ENCODE peak calls at places on chromosome 4, in five cellular contexts. W is SK-N-SH, V is H1, H is HepG2, I is GM12878. B is an unnamed sample.

GRCh38 chr4:152436384-152436783 is 99.5 kb downstream of the FBXW7 start:
- DNase-seq in W (no peak), V (no peak), H (no peak), I (no peak), B (no peak)

GRCh38 chr4:19776929-19777328 is 474.8 kb upstream of the SLIT2 start:
- DNase-seq in W (no peak), V (no peak), H (no peak), I (no peak), B (no peak)

GRCh38 chr4:103074598-103075434 is 1.7 kb downstream of the SLC9B2 start:
- DNase-seq in W (no peak), V (no peak), H (no peak), I (peak), B (no peak)

GRCh38 chr4:186948361-186949291 is 225.0 kb upstream of the FAT1 start:
- DNase-seq in W (peak), V (no peak), H (no peak), I (no peak), B (no peak)

GRCh38 chr4:101349346-101350064 is 2.2 kb upstream of the PPP3CA start:
- DNase-seq in W (peak), V (no peak), H (no peak), I (no peak), B (no peak)

GRCh38 chr4:83082777-83083176 is 31.8 kb downstream of the PLAC8 start:
- DNase-seq in W (no peak), V (no peak), H (no peak), I (no peak), B (no peak)

GRCh38 chr4:86818211-86818610 is 31.0 kb downstream of the SLC10A6 start:
- DNase-seq in W (no peak), V (no peak), H (no peak), I (no peak), B (no peak)

GRCh38 chr4:168126952-168127351 is 34.6 kb downstream of the ANXA10 start:
- DNase-seq in W (no peak), V (no peak), H (no peak), I (no peak), B (no peak)

GRCh38 chr4:113446019-113446418 is 315.5 kb downstream of the CAMK2D start:
- DNase-seq in W (no peak), V (no peak), H (peak), I (no peak), B (no peak)

GRCh38 chr4:113292371-113293042 is 243.1 kb downstream of the ANK2 start:
- DNase-seq in W (no peak), V (peak), H (no peak), I (no peak), B (no peak)

GRCh38 chr4:159639924-159640323 is 537.0 kb downstream of the RAPGEF2 start:
- DNase-seq in W (no peak), V (no peak), H (no peak), I (no peak), B (no peak)

GRCh38 chr4:88212253-88212561 is 53.8 kb upstream of the ABCG2 start:
- DNase-seq in W (no peak), V (no peak), H (no peak), I (no peak), B (no peak)

GRCh38 chr4:48300004-48300403 is 30.4 kb upstream of the TEC start:
- DNase-seq in W (no peak), V (no peak), H (no peak), I (no peak), B (no peak)

GRCh38 chr4:8585186-8585585 is 5.0 kb downstream of the GPR78 start:
- DNase-seq in W (no peak), V (no peak), H (no peak), I (no peak), B (no peak)

GRCh38 chr4:38236503-38236902 is 276.3 kb downstream of the PTTG2 start:
- DNase-seq in W (no peak), V (no peak), H (no peak), I (no peak), B (no peak)

GRCh38 chr4:168830777-168831512 is 179.1 kb downstream of the CBR4 start:
- DNase-seq in W (peak), V (no peak), H (no peak), I (no peak), B (no peak)

GRCh38 chr4:107736924-107737448 is 17.0 kb upstream of the PAPSS1 start:
- DNase-seq in W (peak), V (no peak), H (peak), I (no peak), B (peak)

GRCh38 chr4:89283975-89284556 is 23.5 kb downstream of the GPRIN3 start:
- DNase-seq in W (no peak), V (no peak), H (no peak), I (no peak), B (no peak)

GRCh38 chr4:89279385-89279784 is 28.2 kb downstream of the GPRIN3 start:
- DNase-seq in W (no peak), V (no peak), H (no peak), I (no peak), B (no peak)

GRCh38 chr4:89285735-89286134 is 21.9 kb downstream of the GPRIN3 start:
- DNase-seq in W (no peak), V (no peak), H (no peak), I (no peak), B (no peak)

GRCh38 chr4:89284828-89285227 is 22.8 kb downstream of the GPRIN3 start:
- DNase-seq in W (no peak), V (no peak), H (no peak), I (no peak), B (no peak)

GRCh38 chr4:89283226-89283974 is 24.2 kb downstream of the GPRIN3 start:
- DNase-seq in W (no peak), V (no peak), H (peak), I (no peak), B (no peak)
- TF ChIP-seq MAX in W (no peak), V (no peak), H (no peak), I (no peak), B (no peak)

GRCh38 chr4:155944516-155944915 is 9.2 kb downstream of the CTSO start:
- DNase-seq in W (no peak), V (no peak), H (no peak), I (no peak), B (no peak)

GRCh38 chr4:155950461-155950860 is 3.2 kb downstream of the CTSO start:
- DNase-seq in W (no peak), V (no peak), H (no peak), I (no peak), B (no peak)

GRCh38 chr4:155946486-155946885 is 7.2 kb downstream of the CTSO start:
- DNase-seq in W (no peak), V (no peak), H (no peak), I (no peak), B (no peak)

GRCh38 chr4:155952546-155952945 is 1.1 kb downstream of the CTSO start:
- DNase-seq in W (no peak), V (no peak), H (no peak), I (no peak), B (no peak)

DNA sequence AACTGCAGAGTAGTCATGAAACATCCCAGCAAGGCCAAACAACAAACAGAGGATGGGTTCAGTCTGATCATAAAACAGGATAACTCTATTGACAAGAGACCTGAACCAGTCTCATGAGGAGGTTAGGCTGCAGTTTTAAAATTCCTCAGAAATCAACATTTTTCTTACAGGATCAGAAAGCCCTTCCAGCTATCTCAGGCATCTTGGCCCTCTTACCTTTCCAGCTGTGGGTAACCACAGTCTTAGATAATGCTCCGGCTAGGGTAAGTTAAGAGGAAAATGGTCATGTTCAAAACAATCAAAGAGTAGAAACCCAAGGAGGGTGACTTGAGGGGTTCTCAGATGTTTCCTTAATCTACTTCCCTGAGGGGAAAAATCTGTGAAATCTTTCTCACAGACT is 5.1 kb downstream of the CTSO start:
- DNase-seq in W (no peak), V (no peak), H (no peak), I (no peak), B (no peak)
- TF ChIP-seq EP300 in W (no peak), V (no peak), H (no peak), I (no peak), B (no peak)

DNA sequence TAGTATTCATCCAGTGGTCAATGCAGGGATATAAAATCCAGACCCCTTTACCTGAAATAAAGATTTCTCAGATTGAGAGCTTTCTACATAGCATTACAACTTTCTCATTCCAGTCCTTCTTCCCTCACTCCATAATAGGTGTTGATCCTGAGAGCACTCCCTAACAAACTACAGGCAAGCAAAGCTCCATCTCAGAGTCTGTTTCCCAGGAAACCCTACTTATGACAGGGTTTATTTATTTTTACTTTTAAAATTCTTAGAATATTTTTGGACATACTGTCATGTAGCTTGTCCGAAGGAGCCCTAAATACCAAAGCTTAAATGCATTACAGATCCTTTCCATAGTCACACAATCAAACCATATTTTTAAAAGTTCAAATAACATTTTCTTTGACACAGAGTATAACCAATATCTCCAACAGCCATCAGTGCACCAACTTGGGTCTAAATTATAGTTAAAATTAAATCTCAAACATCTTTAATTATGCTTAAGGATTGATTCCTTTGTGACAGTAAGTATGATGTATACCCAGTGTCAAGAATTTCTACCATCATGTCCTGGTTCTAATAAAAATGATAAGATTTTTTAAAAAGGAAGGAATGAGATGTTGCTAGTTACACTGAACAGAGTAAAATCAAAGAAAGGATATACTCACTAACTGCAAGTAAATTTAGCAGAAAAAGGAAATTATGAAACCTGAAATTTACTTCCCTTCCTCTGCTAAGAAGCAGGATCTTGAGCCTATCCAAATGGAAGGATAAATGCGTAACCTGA is 580.4 kb upstream of the ADGRL3 start:
- DNase-seq in W (no peak), V (no peak), H (no peak), I (no peak), B (no peak)
- TF ChIP-seq JUND in W (no peak), V (no peak), H (no peak), I (no peak), B (no peak)

GRCh38 chr4:51870441-51871188 is 27.7 kb downstream of the DCUN1D4 start:
- DNase-seq in W (no peak), V (no peak), H (no peak), I (no peak), B (no peak)
- TF ChIP-seq MAX in W (no peak), V (no peak), H (no peak), I (no peak), B (no peak)

DNA sequence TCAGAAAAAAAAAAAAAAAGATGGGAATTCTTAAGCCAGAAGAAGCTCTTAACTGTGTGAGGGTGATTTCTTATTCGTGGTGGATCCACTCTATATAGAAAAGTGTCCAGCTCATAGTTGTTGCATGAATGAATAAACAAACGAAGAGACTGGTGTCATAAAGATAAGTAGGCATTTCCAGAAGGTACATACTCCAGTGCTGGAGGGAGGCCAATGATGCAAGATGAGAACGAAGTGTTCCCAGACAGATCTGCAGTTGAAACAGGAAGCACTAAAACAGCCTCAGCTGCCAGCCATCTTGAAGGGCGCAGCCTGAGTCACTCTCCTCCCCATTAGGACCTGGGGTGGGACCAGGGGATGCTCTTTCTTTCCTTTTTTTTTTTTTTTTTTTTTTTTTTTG is 47.4 kb upstream of the HOPX start:
- DNase-seq in W (no peak), V (no peak), H (no peak), I (no peak), B (peak)
- TF ChIP-seq EP300 in W (no peak), V (no peak), H (no peak), I (no peak), B (no peak)

GRCh38 chr4:147823135-147823534 is 91.2 kb downstream of the ARHGAP10 start:
- DNase-seq in W (no peak), V (no peak), H (no peak), I (no peak), B (no peak)

GRCh38 chr4:147824316-147824715 is 92.4 kb downstream of the ARHGAP10 start:
- DNase-seq in W (no peak), V (no peak), H (no peak), I (no peak), B (no peak)

GRCh38 chr4:147826288-147826646 is 94.4 kb downstream of the ARHGAP10 start:
- DNase-seq in W (no peak), V (no peak), H (no peak), I (no peak), B (no peak)

GRCh38 chr4:147825451-147826287 is 93.8 kb downstream of the ARHGAP10 start:
- DNase-seq in W (no peak), V (no peak), H (no peak), I (no peak), B (no peak)

DNA sequence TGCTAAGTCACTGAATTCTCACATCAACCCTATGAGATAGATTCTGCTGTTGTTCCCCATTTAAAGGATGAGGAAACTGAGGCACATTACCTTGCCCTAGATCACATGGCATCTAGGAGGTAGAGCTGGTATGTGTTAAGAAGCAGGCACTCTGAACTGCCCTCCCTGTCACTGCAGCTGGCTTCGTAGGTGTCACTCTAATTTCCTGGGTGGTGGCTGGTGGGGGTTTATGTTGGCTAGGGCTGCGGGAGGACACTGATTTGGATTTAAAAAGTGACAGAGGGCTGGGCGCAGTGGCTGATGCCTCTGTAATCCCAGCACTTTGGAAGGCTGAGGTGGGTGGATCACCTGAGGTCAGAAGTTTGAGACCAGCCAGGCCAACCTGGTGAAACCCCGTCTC is 93.0 kb downstream of the ARHGAP10 start:
- DNase-seq in W (no peak), V (no peak), H (no peak), I (no peak), B (no peak)
- TF ChIP-seq JUND in W (no peak), V (no peak), H (no peak), I (no peak), B (no peak)

DNA sequence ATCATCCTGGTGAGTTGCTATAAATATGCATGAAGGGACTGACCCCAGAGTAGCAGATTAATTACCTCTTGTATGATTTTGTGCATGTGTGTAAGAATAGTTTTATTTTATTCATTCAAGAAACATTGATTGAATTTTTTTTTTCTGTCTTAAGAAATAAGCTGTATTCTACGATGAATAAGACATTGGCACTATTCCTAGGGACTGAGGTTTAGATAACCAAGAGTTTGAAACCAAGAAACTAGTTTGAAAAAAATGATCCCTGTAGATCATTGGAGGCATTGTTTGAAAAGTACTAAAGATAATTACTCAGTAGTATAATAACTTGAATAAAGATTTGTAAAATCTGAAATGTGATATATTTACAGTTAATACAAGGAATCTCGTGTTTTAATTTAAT is 1086.9 kb downstream of the PCDH7 start:
- DNase-seq in W (no peak), V (no peak), H (no peak), I (no peak), B (no peak)
- TF ChIP-seq MAX in W (no peak), V (no peak), H (no peak), I (no peak), B (no peak)